ENCODE peak calls at places on chromosomes 3 and 15, in six cellular contexts. F is mammary epithelial cell, T is fibroblast of lung, W is GM23248, U is cardiac muscle cell, C is psoas muscle. K is an unnamed sample.

GRCh38 chr3:160577551-160578195 is 12.3 kb upstream of the KPNA4 start:
- DNase-seq in F (peak; percentile 38), T (peak; percentile 52), W (no peak), U (peak; percentile 36), C (no peak), K (peak; percentile 30)

GRCh38 chr3:44883999-44884431 is 9.6 kb downstream of the TGM4 start:
- DNase-seq in F (peak; percentile 97), T (peak; percentile 98), W (peak; percentile 92), U (peak; percentile 95), C (no peak), K (peak; percentile 99)

GRCh38 chr15:64610257-64610919 is 150.0 kb downstream of the ZNF609 start:
- DNase-seq in F (no peak), T (no peak), W (no peak), U (no peak), C (no peak), K (no peak)

GRCh38 chr3:138890555-138891187 is 55.9 kb upstream of the PIK3CB start:
- DNase-seq in F (no peak), T (no peak), W (no peak), U (no peak), C (no peak), K (no peak)

GRCh38 chr15:60328852-60329443 is 68.8 kb downstream of the ANXA2 start:
- DNase-seq in F (no peak), T (no peak), W (peak; percentile 63), U (peak; percentile 56), C (no peak), K (no peak)

GRCh38 chr3:99755831-99756230 is 61.8 kb upstream of the CMSS1 start:
- DNase-seq in F (no peak), T (peak; percentile 51), W (no peak), U (no peak), C (no peak), K (no peak)

GRCh38 chr3:33768578-33768977 is 29.9 kb upstream of the PDCD6IP start:
- DNase-seq in F (no peak), T (no peak), W (no peak), U (no peak), C (no peak), K (no peak)

GRCh38 chr3:186427627-186428026 is 65.6 kb upstream of the DGKG start:
- DNase-seq in F (no peak), T (peak; percentile 69), W (no peak), U (peak; percentile 45), C (no peak), K (no peak)

GRCh38 chr3:152102410-152102809 is 166.3 kb upstream of the MBNL1 start:
- DNase-seq in F (no peak), T (no peak), W (no peak), U (no peak), C (no peak), K (no peak)

GRCh38 chr3:90129710-90130109 is 1022.3 kb downstream of the EPHA3 start:
- DNase-seq in F (peak; percentile 10), T (no peak), W (no peak), U (no peak), C (no peak), K (no peak)

GRCh38 chr3:46517016-46517770 is 19.4 kb downstream of the RTP3 start:
- DNase-seq in F (peak; percentile 92), T (peak; percentile 90), W (peak; percentile 81), U (peak; percentile 60), C (no peak), K (peak; percentile 94)

GRCh38 chr3:175301741-175302140 is 442.6 kb downstream of the NAALADL2 start:
- DNase-seq in F (no peak), T (no peak), W (no peak), U (no peak), C (no peak), K (no peak)

GRCh38 chr3:72996473-72997333 is at the start of gene PPP4R2:
- DNase-seq in F (peak; percentile 86), T (peak; percentile 87), W (peak; percentile 96), U (peak; percentile 94), C (peak; percentile 95), K (peak; percentile 51)

GRCh38 chr15:78069630-78070029 is 7.9 kb downstream of the TBC1D2B start:
- DNase-seq in F (no peak), T (no peak), W (no peak), U (no peak), C (no peak), K (no peak)

GRCh38 chr3:58158427-58159153 is 52.2 kb downstream of the DNASE1L3 start:
- DNase-seq in F (no peak), T (no peak), W (no peak), U (no peak), C (no peak), K (no peak)

GRCh38 chr3:38588276-38588971 is 61.1 kb downstream of the SCN5A start:
- DNase-seq in F (no peak), T (no peak), W (no peak), U (no peak), C (peak; percentile 34), K (no peak)

GRCh38 chr15:48866141-48866563 is 11.8 kb upstream of the EID1 start:
- DNase-seq in F (no peak), T (peak; percentile 69), W (peak; percentile 69), U (peak; percentile 61), C (no peak), K (no peak)

GRCh38 chr15:82952156-82953081 is at the start of gene HOMER2:
- DNase-seq in F (peak; percentile 29), T (peak; percentile 31), W (peak; percentile 69), U (peak; percentile 24), C (peak; percentile 66), K (no peak)

GRCh38 chr3:105354429-105354828 is 12.3 kb upstream of the ALCAM start:
- DNase-seq in F (no peak), T (peak; percentile 48), W (peak; percentile 34), U (peak; percentile 26), C (no peak), K (no peak)

GRCh38 chr15:86201313-86202008 is 121.8 kb downstream of the AGBL1 start:
- DNase-seq in F (peak; percentile 2), T (peak; percentile 46), W (no peak), U (no peak), C (no peak), K (no peak)

GRCh38 chr15:83477791-83478537 is 30.8 kb downstream of the SH3GL3 start:
- DNase-seq in F (no peak), T (no peak), W (no peak), U (no peak), C (no peak), K (no peak)

GRCh38 chr3:56976666-56977560 is 83.6 kb upstream of the SPATA12 start:
- DNase-seq in F (no peak), T (peak; percentile 64), W (peak; percentile 71), U (peak; percentile 85), C (no peak), K (no peak)

GRCh38 chr15:77607111-77607893 is 25.4 kb downstream of the LINGO1 start:
- DNase-seq in F (no peak), T (peak; percentile 31), W (peak; percentile 79), U (peak; percentile 64), C (no peak), K (peak; percentile 8)

GRCh38 chr3:178308696-178309278 is 227.4 kb upstream of the KCNMB2 start:
- DNase-seq in F (no peak), T (no peak), W (peak; percentile 13), U (no peak), C (no peak), K (peak; percentile 14)

DNA sequence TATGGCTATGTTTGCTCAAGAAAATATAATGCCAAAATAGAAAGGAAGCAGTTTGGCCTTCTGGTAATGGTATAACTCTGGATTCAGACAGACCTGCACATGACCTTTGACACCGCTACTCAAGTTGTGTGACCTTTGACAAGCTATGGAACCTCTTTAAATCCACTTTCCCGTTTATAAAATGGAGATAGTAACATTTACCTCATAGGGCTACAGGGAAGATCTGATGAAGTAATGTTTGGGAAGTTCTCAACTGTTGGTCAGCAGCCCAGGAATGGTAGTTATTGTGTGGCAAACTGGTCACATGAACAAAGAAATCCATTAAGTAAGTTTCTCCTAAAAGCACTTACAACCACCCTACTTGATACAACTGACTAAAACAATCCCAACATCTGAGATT is 95.1 kb upstream of the PHLDB2 start:
- DNase-seq in F (no peak), T (peak; percentile 78), W (peak; percentile 86), U (peak; percentile 56), C (no peak), K (peak; percentile 29)
- H3K4me1 ChIP-seq in F (peaks cover 68% of the 10 kb centered on the region), T (peaks cover 24% of the 10 kb centered on the region), W (peaks cover 79% of the 10 kb centered on the region), U (peaks cover 3% of the 10 kb centered on the region), C (no peaks in the 10 kb centered on the region), K (peaks cover 57% of the 10 kb centered on the region)

GRCh38 chr3:112378989-112379692 is 46.2 kb downstream of the CD200 start:
- DNase-seq in F (peak; percentile 97), T (peak; percentile 85), W (peak; percentile 73), U (peak; percentile 98), C (no peak), K (peak; percentile 96)
- H3K27ac ChIP-seq in F (peak overlapping the region; percentile 95), T (no peak overlapping the region), W (peak overlapping the region; percentile 22), U (no peak overlapping the region), C (no peak overlapping the region), K (peak overlapping the region; percentile 72)

GRCh38 chr15:70713547-70714414 is 49.6 kb downstream of the UACA start:
- DNase-seq in F (no peak), T (peak; percentile 88), W (peak; percentile 70), U (peak; percentile 56), C (no peak), K (no peak)

GRCh38 chr15:70720228-70721016 is 42.9 kb downstream of the UACA start:
- DNase-seq in F (no peak), T (no peak), W (no peak), U (no peak), C (no peak), K (no peak)

GRCh38 chr15:70714575-70714974 is 48.8 kb downstream of the UACA start:
- DNase-seq in F (peak; percentile 47), T (peak; percentile 80), W (peak; percentile 48), U (peak; percentile 42), C (no peak), K (peak; percentile 51)

GRCh38 chr15:70715840-70716510 is 47.4 kb downstream of the UACA start:
- DNase-seq in F (no peak), T (peak; percentile 75), W (peak; percentile 19), U (no peak), C (no peak), K (no peak)

DNA sequence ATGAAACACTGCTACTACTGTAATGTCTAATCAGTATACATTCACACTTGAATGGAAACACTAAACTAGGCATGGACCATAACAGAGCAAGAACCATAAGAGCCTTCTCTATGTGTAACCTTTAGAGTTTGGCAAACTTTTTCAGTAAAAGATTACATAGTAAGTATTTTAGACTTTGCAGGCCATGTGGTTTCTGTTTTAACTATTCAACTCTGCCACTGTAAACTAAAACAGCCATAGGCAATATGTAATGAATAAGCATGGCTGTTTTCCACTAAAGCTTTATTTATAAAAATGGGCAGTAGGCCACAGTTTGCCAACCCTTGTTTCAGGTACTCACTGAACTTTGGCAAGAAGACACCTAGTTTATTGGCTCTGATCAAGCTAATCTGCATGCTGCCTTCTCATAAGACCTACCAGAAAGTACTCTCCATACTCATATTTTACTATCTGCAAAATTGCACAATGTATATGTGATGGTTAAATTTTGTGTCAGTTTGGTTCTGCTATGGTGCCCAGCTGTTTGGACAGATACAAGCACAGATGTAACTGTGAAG is 46.0 kb downstream of the UACA start:
- DNase-seq in F (no peak), T (no peak), W (no peak), U (no peak), C (no peak), K (no peak)
- H3K4me1 ChIP-seq in F (peaks cover 20% of the 10 kb centered on the region), T (peaks cover 20% of the 10 kb centered on the region), W (peaks cover 47% of the 10 kb centered on the region), U (peaks cover 24% of the 10 kb centered on the region), C (peaks cover 70% of the 10 kb centered on the region), K (peaks cover 18% of the 10 kb centered on the region)

DNA sequence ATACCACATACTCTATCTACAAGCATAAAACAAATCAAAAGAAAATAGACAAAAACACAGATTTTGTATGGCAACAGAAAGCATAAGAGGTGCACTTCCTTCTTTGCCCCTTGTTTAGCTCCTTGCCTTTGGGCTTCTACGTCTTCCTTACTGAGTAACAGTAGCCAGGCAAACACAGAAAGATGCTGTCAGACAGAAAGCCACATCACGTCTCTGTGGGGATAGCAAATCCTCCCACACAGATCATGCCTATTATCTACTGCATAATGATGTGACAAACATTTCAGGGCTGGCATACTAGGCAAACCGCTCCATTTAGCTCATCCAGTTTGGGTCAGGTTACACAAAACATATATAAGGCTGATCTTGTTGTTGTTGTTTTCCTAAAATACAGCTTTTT is 92.7 kb downstream of the BOC start:
- DNase-seq in F (no peak), T (no peak), W (no peak), U (no peak), C (no peak), K (no peak)
- H3K27ac ChIP-seq in F (no peak overlapping the region), T (no peak overlapping the region), W (no peak overlapping the region), U (no peak overlapping the region), C (no peak overlapping the region), K (no peak overlapping the region)

K was measured in foreskin keratinocyte.